ENCODE peak calls at places on chromosomes 11 and 22, in six cellular contexts. L is tibial nerve, T is uterus, X is upper lobe of right lung, W is spleen, Z is brain microvascular endothelial cell. P is an unnamed sample.

GRCh38 chr11:33864479-33864878 is 27.4 kb downstream of the LMO2 start:
- DNase-seq in W (no peak), T (no peak), L (no peak), Z (no peak), X (no peak), P (no peak)

GRCh38 chr22:40951795-40952602 is 821 bp downstream of the RBX1 start:
- DNase-seq in L (no peak), T (no peak), X (no peak), W (no peak), Z (no peak), P (no peak)

GRCh38 chr11:73384871-73385692 is 8.9 kb downstream of the RELT start:
- DNase-seq in Z (no peak), W (peak; percentile 97), X (peak; percentile 88), L (no peak), T (no peak), P (no peak)

GRCh38 chr11:26741036-26741435 is 19.2 kb upstream of the SLC5A12 start:
- DNase-seq in X (no peak), T (no peak), L (no peak), W (no peak), Z (peak; percentile 91), P (no peak)

GRCh38 chr11:117143390-117143789 is 697 bp upstream of the PAFAH1B2 start:
- DNase-seq in X (no peak), W (no peak), Z (peak; percentile 56), L (no peak), T (peak; percentile 69), P (no peak)

GRCh38 chr11:35087648-35088047 is 51.3 kb upstream of the CD44 start:
- DNase-seq in W (no peak), X (no peak), Z (no peak), T (no peak), L (no peak), P (no peak)

GRCh38 chr11:45332486-45332934 is 46.4 kb upstream of the SYT13 start:
- DNase-seq in W (no peak), L (peak; percentile 27), X (no peak), Z (peak; percentile 27), T (peak; percentile 52), P (no peak)

GRCh38 chr11:102513869-102514268 is 16.7 kb downstream of the MMP7 start:
- DNase-seq in W (no peak), Z (peak; percentile 6), X (no peak), L (peak; percentile 69), T (peak; percentile 80), P (no peak)

GRCh38 chr11:61888043-61888442 is 3.3 kb downstream of the FADS3 start:
- DNase-seq in L (peak; percentile 59), X (peak; percentile 74), W (no peak), T (peak; percentile 83), Z (peak; percentile 86), P (no peak)

GRCh38 chr11:117449111-117449693 is 121.5 kb downstream of the CEP164 start:
- DNase-seq in T (no peak), L (no peak), W (peak; percentile 64), Z (no peak), X (peak; percentile 32), P (no peak)

GRCh38 chr11:26078217-26078821 is 253.6 kb upstream of the ANO3 start:
- DNase-seq in W (no peak), Z (peak; percentile 3), X (no peak), L (no peak), T (no peak), P (no peak)

GRCh38 chr11:34528072-34528471 is 14.5 kb upstream of the ELF5 start:
- DNase-seq in L (no peak), T (no peak), W (no peak), Z (no peak), X (no peak), P (no peak)

GRCh38 chr11:112889446-112889845 is 71.8 kb upstream of the NCAM1 start:
- DNase-seq in X (no peak), Z (no peak), W (no peak), T (no peak), L (no peak), P (no peak)

GRCh38 chr22:20205964-20206708 is 55.3 kb upstream of the CCDC188 start:
- DNase-seq in L (peak; percentile 46), W (peak; percentile 92), T (peak; percentile 54), X (peak; percentile 85), Z (peak; percentile 38), P (peak; percentile 36)

GRCh38 chr11:8690374-8691342 is 8.1 kb downstream of the RPL27A start:
- DNase-seq in Z (no peak), L (no peak), T (no peak), W (no peak), X (no peak), P (no peak)

GRCh38 chr11:121892131-121892681 is 223.8 kb downstream of the BLID start:
- DNase-seq in W (no peak), Z (peak; percentile 72), L (no peak), T (no peak), X (no peak), P (no peak)

GRCh38 chr11:114440121-114440860 is 1.0 kb downstream of the REXO2 start:
- DNase-seq in W (no peak), X (no peak), T (no peak), L (peak; percentile 10), Z (no peak), P (no peak)

GRCh38 chr11:123186291-123186690 is 8.8 kb downstream of the CLMP start:
- DNase-seq in Z (no peak), W (no peak), X (no peak), T (no peak), L (no peak), P (no peak)

GRCh38 chr11:48172818-48173609 is 43.6 kb upstream of the OR4B1 start:
- DNase-seq in Z (peak; percentile 58), L (peak; percentile 59), X (peak; percentile 72), T (peak; percentile 17), W (peak; percentile 83), P (peak; percentile 13)

GRCh38 chr11:19279455-19279854 is 38.7 kb upstream of the E2F8 start:
- DNase-seq in X (no peak), T (no peak), W (no peak), Z (no peak), L (no peak), P (no peak)

GRCh38 chr11:82960000-82960778 is 58.7 kb downstream of the DDIAS start:
- DNase-seq in W (no peak), L (no peak), T (no peak), X (no peak), Z (no peak), P (no peak)

GRCh38 chr22:18091478-18091877 is 13.7 kb downstream of the PEX26 start:
- DNase-seq in L (no peak), Z (no peak), W (no peak), T (no peak), X (no peak), P (no peak)

GRCh38 chr11:116275634-116276033 is 497.2 kb downstream of the BUD13 start:
- DNase-seq in L (no peak), Z (no peak), W (no peak), X (no peak), T (peak; percentile 20), P (no peak)

GRCh38 chr11:47208628-47209027 is 6.1 kb upstream of the DDB2 start:
- DNase-seq in Z (no peak), T (no peak), L (no peak), W (no peak), X (no peak), P (no peak)

GRCh38 chr11:66219846-66220565 is 48.4 kb upstream of the RAB1B start:
- DNase-seq in Z (no peak), L (no peak), X (peak; percentile 29), W (no peak), T (no peak), P (no peak)

GRCh38 chr22:29798318-29798717 is 31.1 kb downstream of the UQCR10 start:
- DNase-seq in Z (no peak), L (no peak), W (no peak), X (no peak), T (no peak), P (no peak)

GRCh38 chr11:12941671-12942070 is 67.4 kb upstream of the RASSF10 start:
- DNase-seq in W (no peak), X (no peak), L (no peak), Z (no peak), T (no peak), P (no peak)
- H3K36me3 ChIP-seq in W (peaks cover 7% of the 10 kb centered on the region), X (peaks cover 20% of the 10 kb centered on the region), L (no peaks in the 10 kb centered on the region), Z (peaks cover 42% of the 10 kb centered on the region), T (no peaks in the 10 kb centered on the region), P (no peaks in the 10 kb centered on the region)

GRCh38 chr11:11035331-11035730 is 177.5 kb upstream of the ZBED5 start:
- DNase-seq in X (no peak), L (no peak), W (no peak), Z (peak; percentile 39), T (no peak), P (no peak)

GRCh38 chr11:11037162-11037732 is 179.4 kb upstream of the ZBED5 start:
- DNase-seq in X (no peak), L (no peak), Z (no peak), W (no peak), T (no peak), P (no peak)

GRCh38 chr11:11036185-11037161 is 178.6 kb upstream of the ZBED5 start:
- DNase-seq in W (no peak), Z (peak; percentile 13), T (peak; percentile 55), L (peak; percentile 35), X (no peak), P (peak; percentile 3)

GRCh38 chr11:11039249-11039965 is 181.6 kb upstream of the ZBED5 start:
- DNase-seq in X (no peak), Z (no peak), T (no peak), L (no peak), W (no peak), P (no peak)

GRCh38 chr11:11038339-11039248 is 180.7 kb upstream of the ZBED5 start:
- DNase-seq in W (no peak), Z (no peak), L (no peak), X (no peak), T (no peak), P (no peak)
- H3K36me3 ChIP-seq in W (no peaks in the 10 kb centered on the region), Z (no peaks in the 10 kb centered on the region), L (no peaks in the 10 kb centered on the region), X (no peaks in the 10 kb centered on the region), T (no peaks in the 10 kb centered on the region), P (no peaks in the 10 kb centered on the region)

DNA sequence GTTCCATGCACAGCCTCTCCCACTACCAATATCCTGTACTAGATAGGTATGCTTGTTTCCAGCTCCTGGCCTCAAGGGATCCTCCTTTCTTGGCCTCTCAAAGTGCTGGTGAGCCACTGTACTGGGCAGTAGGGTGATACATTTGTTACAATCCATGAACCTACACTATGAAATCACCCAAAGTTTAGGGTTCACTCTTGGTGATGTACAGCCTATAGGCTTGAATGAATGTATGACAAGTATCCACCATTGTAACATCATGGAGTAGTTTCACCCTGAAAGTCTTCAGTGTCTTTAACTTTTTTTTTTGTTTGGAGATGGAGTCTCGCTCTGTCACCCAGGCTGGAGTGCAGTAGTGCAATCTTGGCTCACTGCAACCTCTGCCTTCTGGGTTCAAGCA is 31.8 kb downstream of the TRIOBP start:
- DNase-seq in L (no peak), X (no peak), Z (no peak), T (no peak), W (no peak), P (no peak)
- H3K36me3 ChIP-seq in L (no peaks in the 10 kb centered on the region), X (no peaks in the 10 kb centered on the region), Z (no peaks in the 10 kb centered on the region), T (no peaks in the 10 kb centered on the region), W (no peaks in the 10 kb centered on the region), P (no peaks in the 10 kb centered on the region)

DNA sequence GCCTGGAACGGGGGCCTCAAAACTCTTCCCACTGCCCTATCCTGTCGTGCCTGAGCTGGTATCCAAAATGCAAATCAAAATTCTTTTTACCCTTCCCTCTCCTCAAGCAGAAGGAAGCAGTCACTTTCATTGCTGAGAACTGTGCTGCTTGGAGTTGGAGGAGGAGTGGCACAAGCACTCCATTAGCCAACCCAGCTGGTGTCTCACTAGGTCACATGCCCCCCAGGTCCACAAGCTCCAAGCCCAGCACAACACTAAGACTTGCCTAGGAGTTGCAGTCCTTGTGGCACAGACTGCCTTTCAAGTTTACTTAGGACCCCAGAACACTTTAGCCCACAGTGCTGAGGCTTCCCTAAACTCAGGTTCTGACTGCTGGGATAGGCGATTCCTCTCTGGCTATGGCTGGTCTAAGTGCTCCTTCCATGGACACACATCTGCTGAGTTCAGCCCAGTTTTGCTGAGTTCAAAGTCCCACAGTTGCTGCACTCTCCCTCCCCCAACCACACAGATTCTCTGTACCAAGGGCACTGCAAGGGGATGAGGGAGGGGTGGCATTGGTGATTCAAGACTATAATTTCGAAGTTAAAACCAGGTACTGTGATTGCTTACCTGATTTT is 68.6 kb downstream of the CHRDL2 start:
- DNase-seq in L (no peak), T (no peak), Z (no peak), W (no peak), X (no peak), P (no peak)
- H3K36me3 ChIP-seq in L (no peaks in the 10 kb centered on the region), T (no peaks in the 10 kb centered on the region), Z (no peaks in the 10 kb centered on the region), W (peaks cover 10% of the 10 kb centered on the region), X (no peaks in the 10 kb centered on the region), P (no peaks in the 10 kb centered on the region)